ENCODE peak calls at places on chromosomes 3 and 15, in eight cellular contexts. N is Caki2; I is nephron progenitor cell; L is neural crest cell; P is stimulated activated CD4-positive, alpha-beta T cell treated with anti-CD3 and anti-CD28 coated beads, Interleukin-4, amount 100 ng/mL, for 24 hours; R is ACHN; U is DMS79 treated with DMSO at 0.1 percent for 48 hours; D is dermis blood vessel endothelial cell. S is an unnamed sample.

GRCh38 chr3:129317876-129318275 is 39.2 kb downstream of the HMCES start:
- DNase-seq in U (no peak), I (no peak), P (no peak), N (no peak), R (no peak), D (no peak), L (no peak), S (no peak)

GRCh38 chr3:112074616-112075497 is 11.3 kb upstream of the C3orf52 start:
- DNase-seq in D (peak), R (peak), P (peak), L (no peak), N (peak), U (peak), I (no peak), S (peak)

GRCh38 chr3:157572559-157573270 is 69.5 kb upstream of the VEPH1 start:
- DNase-seq in L (peak), P (peak), N (peak), R (peak), I (peak), U (no peak), D (peak), S (peak)

GRCh38 chr3:128226794-128227399 is 73.6 kb downstream of the EEFSEC start:
- DNase-seq in P (peak), N (no peak), D (peak), U (no peak), R (peak), L (peak), I (peak), S (peak)

GRCh38 chr3:64686446-64686908 is 1.3 kb downstream of the ADAMTS9 start:
- DNase-seq in U (peak), P (no peak), R (peak), D (peak), L (no peak), I (peak), N (peak), S (peak)

GRCh38 chr3:25678581-25678980 is 13.9 kb upstream of the TOP2B start:
- DNase-seq in D (no peak), N (no peak), U (no peak), L (no peak), R (no peak), I (no peak), P (no peak), S (peak)

GRCh38 chr15:48965972-48966371 is 2.3 kb upstream of the SHC4 start:
- DNase-seq in R (peak), I (no peak), N (no peak), D (no peak), U (no peak), L (no peak), P (no peak), S (peak)

GRCh38 chr15:45253330-45253729 is 1.3 kb downstream of the SLC28A2 start:
- DNase-seq in P (no peak), N (no peak), R (peak), L (no peak), U (no peak), D (peak), I (peak), S (no peak)

GRCh38 chr15:85403745-85404144 is 23.3 kb downstream of the AKAP13 start:
- DNase-seq in R (no peak), D (no peak), L (no peak), N (no peak), U (no peak), I (no peak), P (no peak), S (peak)

GRCh38 chr3:21745971-21746370 is 5.0 kb downstream of the ZNF385D start:
- DNase-seq in U (no peak), D (no peak), N (peak), I (no peak), P (no peak), R (no peak), L (no peak), S (peak)

GRCh38 chr15:45307230-45307924 is 55.3 kb downstream of the SLC28A2 start:
- DNase-seq in D (peak), I (no peak), N (peak), L (no peak), P (no peak), R (peak), U (no peak), S (peak)

GRCh38 chr3:123119802-123120201 is 53.0 kb downstream of the PDIA5 start:
- DNase-seq in P (no peak), N (no peak), D (no peak), I (no peak), L (no peak), R (no peak), U (no peak), S (no peak)

GRCh38 chr3:8964436-8965370 is 1.4 kb upstream of the RAD18 start:
- DNase-seq in P (no peak), L (no peak), I (no peak), R (peak), N (peak), U (no peak), D (peak), S (peak)

GRCh38 chr3:139101396-139101795 is 56.7 kb upstream of the PRR23C start:
- DNase-seq in P (no peak), U (no peak), N (no peak), L (no peak), I (no peak), D (no peak), R (no peak), S (no peak)

GRCh38 chr3:161263057-161263456 is 41.9 kb downstream of the NMD3 start:
- DNase-seq in N (no peak), I (no peak), D (peak), P (no peak), U (no peak), R (no peak), L (no peak), S (peak)

S was measured in fibroblast of mammary gland.